ENCODE peak calls at places on chromosome 15, in five cellular contexts. N, J, W, S and I are unnamed samples.

GRCh38 chr15:43212299-43212698 is 8.5 kb downstream of the EPB42 start:
- DNase-seq in J (no peak), W (no peak), N (no peak), S (no peak), I (no peak)

GRCh38 chr15:80202641-80203360 is 49.2 kb downstream of the CTXND1 start:
- DNase-seq in S (peak), J (no peak), N (no peak), W (no peak), I (no peak)

GRCh38 chr15:90956551-90957104 is 1.9 kb downstream of the RCCD1 start:
- DNase-seq in W (peak), J (peak), N (peak), S (peak), I (no peak)

GRCh38 chr15:32053717-32054116 is 23.4 kb downstream of the CHRNA7 start:
- DNase-seq in W (no peak), S (no peak), N (no peak), J (no peak), I (no peak)

GRCh38 chr15:44243829-44244228 is 44.7 kb upstream of the GOLM2 start:
- DNase-seq in J (no peak), N (no peak), W (no peak), S (no peak), I (no peak)

GRCh38 chr15:88571153-88572029 is 24.9 kb upstream of the DET1 start:
- DNase-seq in W (no peak), N (no peak), J (no peak), S (no peak), I (no peak)

GRCh38 chr15:91866971-91867372 is 13.5 kb downstream of the SLCO3A1 start:
- DNase-seq in J (peak), S (no peak), W (no peak), N (no peak), I (no peak)

GRCh38 chr15:60385620-60386552 is 11.9 kb downstream of the ANXA2 start:
- DNase-seq in S (no peak), J (peak), W (no peak), N (no peak), I (no peak)

GRCh38 chr15:55344206-55344605 is 25.2 kb downstream of the PIGB start:
- DNase-seq in S (no peak), W (peak), J (no peak), N (no peak), I (no peak)

GRCh38 chr15:33735637-33736247 is 232.6 kb upstream of the CHRM5 start:
- DNase-seq in S (no peak), J (peak), N (no peak), W (no peak), I (no peak)

GRCh38 chr15:68654786-68655560 is 76.2 kb downstream of the CORO2B start:
- DNase-seq in S (no peak), N (no peak), J (no peak), W (no peak), I (no peak)

GRCh38 chr15:90287096-90287495 is 21.6 kb downstream of the NGRN start:
- DNase-seq in W (no peak), N (no peak), J (no peak), S (no peak), I (no peak)

GRCh38 chr15:89836255-89837133 is 21.8 kb upstream of the ANPEP start:
- DNase-seq in N (peak), J (peak), W (peak), S (no peak), I (peak)

GRCh38 chr15:87710406-87710805 is 546.1 kb downstream of the NTRK3 start:
- DNase-seq in W (no peak), J (peak), S (no peak), N (peak), I (no peak)

GRCh38 chr15:66053991-66054390 is 184.7 kb downstream of the RAB11A start:
- DNase-seq in N (no peak), J (no peak), W (no peak), S (no peak), I (no peak)

GRCh38 chr15:97177135-97177704 is 783.3 kb upstream of the ARRDC4 start:
- DNase-seq in S (no peak), J (no peak), W (no peak), N (no peak), I (no peak)

GRCh38 chr15:66802087-66803001 is 100.3 kb downstream of the SMAD6 start:
- DNase-seq in J (peak), W (peak), S (no peak), N (no peak), I (no peak)

GRCh38 chr15:56982987-56983386 is 64.5 kb downstream of the TCF12 start:
- DNase-seq in N (no peak), W (no peak), J (no peak), S (no peak), I (no peak)

GRCh38 chr15:73485372-73485771 is 42.4 kb downstream of the REC114 start:
- DNase-seq in J (no peak), W (no peak), S (no peak), N (no peak), I (no peak)

GRCh38 chr15:62880278-62880677 is 162.3 kb upstream of the TPM1 start:
- DNase-seq in W (no peak), N (no peak), J (peak), S (no peak), I (no peak)

GRCh38 chr15:66080791-66081475 is 172.6 kb downstream of the MEGF11 start:
- DNase-seq in N (peak), S (peak), J (peak), W (peak), I (peak)

GRCh38 chr15:68495981-68496705 is 64.2 kb upstream of the ITGA11 start:
- DNase-seq in S (no peak), W (no peak), N (no peak), J (no peak), I (no peak)

GRCh38 chr15:58517682-58518525 is 86.1 kb downstream of the LIPC start:
- DNase-seq in J (no peak), N (no peak), W (no peak), S (no peak), I (no peak)

GRCh38 chr15:74541494-74542191 is 623 bp downstream of the ARID3B start:
- DNase-seq in W (peak), J (peak), N (no peak), S (no peak), I (no peak)

GRCh38 chr15:60374628-60375081 is 23.1 kb downstream of the ANXA2 start:
- DNase-seq in J (peak), W (peak), N (peak), S (peak), I (peak)

GRCh38 chr15:66394472-66394871 is 7.8 kb downstream of the MAP2K1 start:
- DNase-seq in J (no peak), W (no peak), N (no peak), S (no peak), I (no peak)

GRCh38 chr15:70097337-70098169 is at the start of gene TLE3:
- DNase-seq in S (peak), N (peak), J (peak), W (peak), I (peak)

GRCh38 chr15:84766461-84767005 is 18.1 kb downstream of the ZNF592 start:
- DNase-seq in S (no peak), J (no peak), N (no peak), W (peak), I (no peak)

GRCh38 chr15:64461577-64462162 is 1.3 kb downstream of the ZNF609 start:
- DNase-seq in W (peak), N (no peak), J (no peak), S (no peak), I (no peak)

GRCh38 chr15:96412045-96412918 is 81.8 kb downstream of the NR2F2 start:
- DNase-seq in N (no peak), W (no peak), J (no peak), S (no peak), I (no peak)

GRCh38 chr15:85044894-85045293 is 63.2 kb downstream of the PDE8A start:
- DNase-seq in N (no peak), W (no peak), J (no peak), S (no peak), I (no peak)

GRCh38 chr15:91879148-91879547 is 25.6 kb downstream of the SLCO3A1 start:
- DNase-seq in J (no peak), N (no peak), W (no peak), S (no peak), I (no peak)

GRCh38 chr15:45705510-45706473 is 71.0 kb downstream of the SQOR start:
- DNase-seq in N (peak), J (peak), S (no peak), W (peak), I (peak)

GRCh38 chr15:25536801-25537310 is 98.0 kb upstream of the UBE3A start:
- DNase-seq in S (no peak), J (no peak), N (no peak), W (no peak), I (no peak)

GRCh38 chr15:51776952-51777574 is 25.7 kb downstream of the TMOD2 start:
- DNase-seq in S (no peak), J (peak), N (peak), W (peak), I (peak)

GRCh38 chr15:51780636-51781035 is 29.2 kb downstream of the TMOD2 start:
- DNase-seq in S (no peak), W (no peak), N (no peak), J (peak), I (no peak)

GRCh38 chr15:51771773-51772172 is 20.4 kb downstream of the TMOD2 start:
- DNase-seq in J (no peak), S (no peak), W (no peak), N (no peak), I (no peak)

GRCh38 chr15:51770902-51771301 is 19.5 kb downstream of the TMOD2 start:
- DNase-seq in J (no peak), W (no peak), N (no peak), S (no peak), I (no peak)

GRCh38 chr15:51775967-51776816 is 24.8 kb downstream of the TMOD2 start:
- DNase-seq in S (no peak), N (peak), J (peak), W (peak), I (no peak)
- TF ChIP-seq CTCF in S (peak), N (peak), J (peak), W (peak), I (peak)

GRCh38 chr15:83068054-83068453 is 1.0 kb upstream of the BTBD1 start:
- DNase-seq in S (no peak), N (no peak), W (no peak), J (no peak), I (no peak)
- TF ChIP-seq CTCF in S (no peak), N (no peak), W (no peak), J (no peak), I (no peak)

GRCh38 chr15:48507416-48508065 is 138.0 kb downstream of the FBN1 start:
- DNase-seq in N (peak), J (peak), W (peak), S (no peak), I (no peak)
- TF ChIP-seq CTCF in N (peak), J (peak), W (peak), S (peak), I (peak)

GRCh38 chr15:78146437-78147154 is 2.6 kb upstream of the IDH3A start:
- DNase-seq in W (no peak), N (no peak), J (peak), S (no peak), I (no peak)

GRCh38 chr15:78149068-78149804 is at the start of gene IDH3A:
- DNase-seq in J (peak), W (peak), N (peak), S (peak), I (peak)

GRCh38 chr15:78148392-78149067 is 632 bp upstream of the IDH3A start:
- DNase-seq in W (no peak), S (no peak), J (no peak), N (no peak), I (no peak)

GRCh38 chr15:78147566-78147965 is 1.6 kb upstream of the IDH3A start:
- DNase-seq in J (no peak), N (no peak), W (no peak), S (no peak), I (no peak)

DNA sequence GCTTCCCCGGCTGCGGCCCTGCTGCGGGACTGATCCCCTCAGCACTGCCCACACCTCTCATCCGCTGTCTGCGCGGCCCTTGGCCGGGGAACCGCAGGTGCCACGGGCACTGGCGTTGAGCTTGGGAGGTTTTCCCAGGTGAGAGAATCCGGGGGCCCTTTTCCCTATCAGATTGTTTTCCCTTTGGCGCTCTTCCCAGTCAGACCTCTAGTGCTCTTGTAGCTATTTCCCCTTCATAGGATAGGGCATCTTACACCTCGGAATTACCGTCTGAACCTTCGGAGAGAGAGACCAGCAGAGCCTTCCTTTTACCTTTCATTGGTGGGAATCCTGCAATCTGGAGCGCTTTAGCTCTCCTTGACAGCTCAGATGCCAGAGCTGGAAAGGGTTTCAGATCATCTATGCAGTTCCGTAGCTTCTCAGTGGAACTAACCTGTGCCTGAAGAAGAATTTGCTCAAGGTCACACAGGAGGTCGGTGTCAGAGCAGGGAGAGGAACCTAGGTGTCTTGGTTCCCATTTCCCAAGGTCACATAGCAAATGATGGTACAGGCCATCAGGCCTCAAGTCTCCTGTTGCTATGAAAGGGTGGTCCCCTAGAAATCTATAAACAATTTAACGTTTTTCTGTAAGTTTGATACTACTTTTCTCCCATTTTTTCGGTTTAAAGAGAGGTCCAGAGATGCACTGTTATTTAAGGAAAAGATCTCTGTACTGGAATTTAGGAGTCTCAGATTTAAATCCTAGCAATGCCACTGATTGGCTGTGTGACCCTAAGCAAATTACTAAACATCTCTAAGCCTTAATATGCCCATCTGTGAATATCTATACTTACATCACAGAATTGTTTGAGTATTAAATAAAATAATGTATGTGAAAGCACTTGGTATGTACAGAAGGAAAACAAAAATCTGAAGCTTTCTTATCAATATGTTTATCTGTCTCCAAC is 916 bp downstream of the IDH3A start:
- DNase-seq in W (no peak), J (no peak), N (no peak), S (no peak), I (no peak)
- TF ChIP-seq CTCF in W (no peak), J (no peak), N (no peak), S (no peak), I (no peak)

DNA sequence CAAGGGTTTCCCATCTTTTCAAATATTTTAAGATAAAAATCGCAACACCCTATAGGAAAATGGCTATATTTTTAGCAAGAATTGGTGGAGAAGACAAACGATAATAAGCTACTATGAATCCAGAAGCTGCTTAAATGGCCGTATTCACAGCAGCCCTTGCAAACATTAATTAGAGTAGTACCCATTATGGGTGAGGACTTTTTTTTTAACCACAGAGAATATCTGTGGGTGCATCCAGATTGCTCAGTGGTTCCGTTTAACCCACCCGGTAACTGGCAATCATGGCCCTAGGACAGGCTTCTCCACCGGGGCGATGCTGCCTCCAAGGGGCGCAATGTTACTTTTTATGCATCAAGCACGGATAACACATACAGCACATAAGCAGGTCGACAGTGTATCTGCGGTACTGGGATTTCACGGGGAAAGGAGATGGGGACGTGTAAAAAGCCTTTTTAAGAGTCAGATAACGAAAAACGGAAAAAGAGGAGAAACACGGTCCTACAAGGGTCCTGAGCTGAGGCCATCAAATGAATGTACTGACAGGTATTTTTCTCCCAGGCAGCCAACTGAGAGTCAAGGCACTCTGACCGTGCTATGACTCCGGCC is 968 bp upstream of the TMEM266 start:
- DNase-seq in J (peak), N (no peak), S (no peak), W (no peak), I (no peak)
- TF ChIP-seq CTCF in J (peak), N (peak), S (no peak), W (no peak), I (no peak)

DNA sequence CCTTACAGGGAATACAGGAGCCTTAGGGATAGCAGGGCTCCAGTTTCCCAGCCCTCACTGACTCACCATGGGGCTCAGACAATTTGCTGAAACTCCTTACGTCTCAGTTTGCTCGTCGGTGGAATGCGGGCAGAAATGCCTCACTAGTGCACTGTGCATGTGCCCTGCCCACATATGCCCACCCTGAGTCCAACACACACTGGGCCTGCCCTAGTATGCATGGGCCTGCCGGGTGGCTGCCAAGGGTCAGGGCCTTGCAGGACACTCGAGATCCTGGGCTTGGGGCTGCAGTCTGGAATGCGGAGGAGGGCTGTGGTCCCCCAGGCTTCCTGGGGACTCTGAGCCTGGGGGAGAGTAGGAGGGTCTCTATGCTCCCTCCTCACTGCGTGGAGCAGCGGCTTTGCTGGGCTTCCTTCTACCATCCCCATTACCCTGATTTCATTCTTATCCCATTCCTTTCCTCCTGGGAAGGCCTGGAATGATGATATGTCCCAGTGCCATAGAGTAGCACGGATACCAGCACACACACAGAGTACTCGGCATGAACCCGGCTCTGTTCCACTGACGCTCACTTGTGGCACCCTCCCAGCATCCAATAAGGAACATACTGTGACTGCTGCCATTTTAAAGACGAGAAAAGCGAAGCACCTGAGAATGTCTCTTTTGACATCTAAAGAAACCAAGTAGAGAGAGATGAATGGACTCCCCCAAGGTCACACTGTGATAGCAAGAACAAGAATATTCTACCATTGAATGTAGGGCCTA is 124.2 kb downstream of the ASB7 start:
- DNase-seq in J (peak), N (no peak), S (peak), W (no peak), I (no peak)
- TF ChIP-seq CTCF in J (no peak), N (no peak), S (no peak), W (no peak), I (no peak)

DNA sequence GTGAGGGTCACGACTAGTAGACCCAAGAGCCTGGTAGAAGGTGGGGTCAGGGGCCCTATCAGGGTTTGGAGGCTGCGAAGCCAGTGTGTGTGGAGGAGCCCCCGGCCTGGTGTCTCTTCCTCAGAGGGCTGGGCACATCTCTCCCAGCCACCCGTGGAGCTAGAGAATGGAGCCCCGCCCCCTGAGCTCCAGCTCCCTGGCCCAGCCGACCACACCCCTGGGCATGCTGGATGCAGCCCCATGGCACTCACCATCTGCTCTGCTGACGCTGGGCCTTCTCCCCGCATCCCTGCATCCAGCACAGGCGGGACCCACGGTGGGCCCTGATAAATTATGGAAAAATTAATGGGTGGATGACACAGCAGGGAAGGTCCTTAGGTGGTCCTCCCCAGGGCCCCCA is 17.5 kb downstream of the ANKRD63 start:
- DNase-seq in J (no peak), W (no peak), N (no peak), S (no peak), I (no peak)
- TF ChIP-seq CTCF in J (no peak), W (no peak), N (no peak), S (no peak), I (no peak)